ENCODE peak calls at places on chromosomes 12 and 14, in five cellular contexts. One of them, this sample, is unnamed.

GRCh38 chr14:78156196-78156595 is 14.0 kb upstream of the NRXN3 start:
- DNase-seq in H1: no peak
- DNase-seq in HCT116: no peak
- DNase-seq in HepG2: no peak
- DNase-seq in SK-N-SH: no peak
- DNase-seq in this sample: no peak

GRCh38 chr14:104437703-104438102 is 141.9 kb upstream of the C14orf180 start:
- DNase-seq in H1: no peak
- DNase-seq in HCT116: no peak
- DNase-seq in HepG2: no peak
- DNase-seq in SK-N-SH: peak
- DNase-seq in this sample: no peak

GRCh38 chr12:102167821-102168605 is 29.6 kb downstream of the PMCH start:
- DNase-seq in H1: no peak
- DNase-seq in HCT116: no peak
- DNase-seq in HepG2: no peak
- DNase-seq in SK-N-SH: no peak
- DNase-seq in this sample: no peak

GRCh38 chr12:79949098-79949497 is 14.2 kb upstream of the PPP1R12A start:
- DNase-seq in H1: no peak
- DNase-seq in HCT116: no peak
- DNase-seq in HepG2: no peak
- DNase-seq in SK-N-SH: no peak
- DNase-seq in this sample: no peak

GRCh38 chr14:32203928-32204357 is 874 bp upstream of the RNU6-8 start:
- DNase-seq in H1: no peak
- DNase-seq in HCT116: no peak
- DNase-seq in HepG2: peak
- DNase-seq in SK-N-SH: peak
- DNase-seq in this sample: no peak

GRCh38 chr12:113424915-113425823 is 3.0 kb downstream of the SDSL start:
- DNase-seq in H1: peak
- DNase-seq in HCT116: no peak
- DNase-seq in HepG2: peak
- DNase-seq in SK-N-SH: peak
- DNase-seq in this sample: no peak

GRCh38 chr14:61355892-61356325 is 34.5 kb downstream of the PRKCH start:
- DNase-seq in H1: no peak
- DNase-seq in HCT116: peak
- DNase-seq in HepG2: peak
- DNase-seq in SK-N-SH: no peak
- DNase-seq in this sample: peak

GRCh38 chr14:51546603-51547258 is 105.0 kb upstream of the FRMD6 start:
- DNase-seq in H1: no peak
- DNase-seq in HCT116: no peak
- DNase-seq in HepG2: no peak
- DNase-seq in SK-N-SH: no peak
- DNase-seq in this sample: no peak

GRCh38 chr12:54016478-54016964 is 7.7 kb downstream of the HOXC8 start:
- DNase-seq in H1: no peak
- DNase-seq in HCT116: no peak
- DNase-seq in HepG2: no peak
- DNase-seq in SK-N-SH: no peak
- DNase-seq in this sample: peak

GRCh38 chr12:25705256-25705655 is 152.2 kb upstream of the LMNTD1 start:
- DNase-seq in H1: no peak
- DNase-seq in HCT116: no peak
- DNase-seq in HepG2: no peak
- DNase-seq in SK-N-SH: no peak
- DNase-seq in this sample: no peak

GRCh38 chr12:90959538-90960139 is 4.7 kb upstream of the CCER1 start:
- DNase-seq in H1: no peak
- DNase-seq in HCT116: peak
- DNase-seq in HepG2: peak
- DNase-seq in SK-N-SH: peak
- DNase-seq in this sample: peak

GRCh38 chr12:58347188-58347587 is 405.8 kb downstream of the ATP23 start:
- DNase-seq in H1: no peak
- DNase-seq in HCT116: no peak
- DNase-seq in HepG2: no peak
- DNase-seq in SK-N-SH: no peak
- DNase-seq in this sample: no peak

GRCh38 chr14:102781063-102781462 is 3.8 kb downstream of the TRAF3 start:
- DNase-seq in H1: no peak
- DNase-seq in HCT116: no peak
- DNase-seq in HepG2: no peak
- DNase-seq in SK-N-SH: no peak
- DNase-seq in this sample: no peak

GRCh38 chr14:21734457-21735074 is 60.9 kb upstream of the OR4E1 start:
- DNase-seq in H1: no peak
- DNase-seq in HCT116: peak
- DNase-seq in HepG2: peak
- DNase-seq in SK-N-SH: peak
- DNase-seq in this sample: peak

GRCh38 chr12:100830003-100830795 is 35.6 kb downstream of the ANO4 start:
- DNase-seq in H1: no peak
- DNase-seq in HCT116: no peak
- DNase-seq in HepG2: no peak
- DNase-seq in SK-N-SH: no peak
- DNase-seq in this sample: peak

GRCh38 chr12:121062391-121063045 is 23.5 kb upstream of the OASL start:
- DNase-seq in H1: peak
- DNase-seq in HCT116: no peak
- DNase-seq in HepG2: no peak
- DNase-seq in SK-N-SH: no peak
- DNase-seq in this sample: no peak

GRCh38 chr14:73259837-73260236 is 22.5 kb downstream of the PAPLN start:
- DNase-seq in H1: no peak
- DNase-seq in HCT116: no peak
- DNase-seq in HepG2: no peak
- DNase-seq in SK-N-SH: peak
- DNase-seq in this sample: no peak

GRCh38 chr12:23055004-23055403 is 430.0 kb downstream of the ETNK1 start:
- DNase-seq in H1: peak
- DNase-seq in HCT116: peak
- DNase-seq in HepG2: peak
- DNase-seq in SK-N-SH: no peak
- DNase-seq in this sample: peak

GRCh38 chr14:22565391-22565945 is 23.6 kb downstream of the DAD1 start:
- DNase-seq in H1: no peak
- DNase-seq in HCT116: no peak
- DNase-seq in HepG2: no peak
- DNase-seq in SK-N-SH: no peak
- DNase-seq in this sample: no peak

GRCh38 chr14:75147423-75148071 is 20.7 kb upstream of the NEK9 start:
- DNase-seq in H1: peak
- DNase-seq in HCT116: no peak
- DNase-seq in HepG2: peak
- DNase-seq in SK-N-SH: no peak
- DNase-seq in this sample: peak

GRCh38 chr12:111437816-111438454 is 32.2 kb downstream of the SH2B3 start:
- DNase-seq in H1: no peak
- DNase-seq in HCT116: no peak
- DNase-seq in HepG2: no peak
- DNase-seq in SK-N-SH: no peak
- DNase-seq in this sample: no peak

GRCh38 chr12:95574799-95575452 is 23.6 kb upstream of the USP44 start:
- DNase-seq in H1: no peak
- DNase-seq in HCT116: peak
- DNase-seq in HepG2: peak
- DNase-seq in SK-N-SH: peak
- DNase-seq in this sample: peak

GRCh38 chr14:42508209-42508946 is 901.7 kb downstream of the LRFN5 start:
- DNase-seq in H1: no peak
- DNase-seq in HCT116: no peak
- DNase-seq in HepG2: no peak
- DNase-seq in SK-N-SH: no peak
- DNase-seq in this sample: no peak

GRCh38 chr14:31341280-31341679 is 79.1 kb downstream of the HEATR5A start:
- DNase-seq in H1: no peak
- DNase-seq in HCT116: no peak
- DNase-seq in HepG2: no peak
- DNase-seq in SK-N-SH: no peak
- DNase-seq in this sample: no peak

GRCh38 chr12:127729381-127729780 is 537.6 kb upstream of the TMEM132C start:
- DNase-seq in H1: no peak
- DNase-seq in HCT116: no peak
- DNase-seq in HepG2: no peak
- DNase-seq in SK-N-SH: no peak
- DNase-seq in this sample: no peak

GRCh38 chr12:48973084-48973483 is 1.5 kb upstream of the WNT10B start:
- DNase-seq in H1: no peak
- DNase-seq in HCT116: no peak
- DNase-seq in HepG2: no peak
- DNase-seq in SK-N-SH: no peak
- DNase-seq in this sample: no peak

GRCh38 chr12:94262228-94263010 is 114.0 kb downstream of the PLXNC1 start:
- DNase-seq in H1: no peak
- DNase-seq in HCT116: peak
- DNase-seq in HepG2: no peak
- DNase-seq in SK-N-SH: peak
- DNase-seq in this sample: peak

GRCh38 chr14:106488293-106488692 is 961.9 kb downstream of the TMEM121 start:
- DNase-seq in H1: no peak
- DNase-seq in HCT116: no peak
- DNase-seq in HepG2: no peak
- DNase-seq in SK-N-SH: no peak
- DNase-seq in this sample: no peak

GRCh38 chr14:52312872-52313492 is 1.1 kb upstream of the PTGER2 start:
- DNase-seq in H1: no peak
- DNase-seq in HCT116: no peak
- DNase-seq in HepG2: no peak
- DNase-seq in SK-N-SH: no peak
- DNase-seq in this sample: no peak

GRCh38 chr12:88228720-88229119 is 86.6 kb downstream of the TMTC3 start:
- DNase-seq in H1: no peak
- DNase-seq in HCT116: no peak
- DNase-seq in HepG2: no peak
- DNase-seq in SK-N-SH: no peak
- DNase-seq in this sample: no peak

DNA sequence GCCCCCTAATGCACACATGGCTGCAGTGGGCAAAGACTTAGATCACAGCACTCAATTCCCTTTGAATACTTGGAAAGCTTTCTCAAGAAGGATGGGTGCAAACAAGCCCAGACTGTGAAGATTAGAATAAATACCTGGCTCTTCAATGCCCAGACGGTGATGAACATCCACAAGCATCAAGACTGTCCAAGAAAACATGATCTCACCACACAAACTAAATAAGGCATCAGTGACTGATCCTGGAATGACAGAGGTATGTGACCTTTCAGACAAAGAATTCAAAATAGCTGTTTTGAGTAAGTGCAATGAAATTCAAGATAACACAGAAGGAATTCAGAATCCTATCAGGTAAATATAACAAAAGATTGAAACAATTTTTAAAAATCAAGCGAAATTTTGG is 43.8 kb upstream of the ZDHHC17 start:
- DNase-seq in H1: no peak
- DNase-seq in HCT116: no peak
- DNase-seq in HepG2: no peak
- DNase-seq in SK-N-SH: no peak
- DNase-seq in this sample: no peak
- TF ChIP-seq JUND in H1: no peak
- TF ChIP-seq JUND in HCT116: no peak
- TF ChIP-seq JUND in HepG2: no peak
- TF ChIP-seq JUND in SK-N-SH: peak
- TF ChIP-seq JUND in this sample: no peak

DNA sequence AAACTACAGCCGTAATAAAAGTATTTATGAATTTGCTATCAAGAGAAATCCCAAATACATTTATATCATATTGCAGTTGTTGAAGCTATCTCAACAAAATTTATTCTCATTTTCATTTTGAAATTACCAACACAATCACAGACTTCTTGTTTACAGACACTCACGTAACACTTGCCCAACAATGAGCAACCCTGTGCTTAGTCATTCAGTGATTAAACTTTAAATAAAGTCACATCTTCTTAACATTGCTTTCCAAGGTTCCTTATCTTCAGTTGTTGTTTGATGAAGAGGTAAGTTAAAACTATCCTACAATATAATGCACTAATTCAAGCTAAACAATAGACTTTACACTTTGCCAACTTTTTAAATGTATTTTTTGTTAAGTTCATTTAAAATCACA is 601.8 kb downstream of the SLC16A7 start:
- DNase-seq in H1: no peak
- DNase-seq in HCT116: no peak
- DNase-seq in HepG2: no peak
- DNase-seq in SK-N-SH: no peak
- DNase-seq in this sample: no peak
- TF ChIP-seq JUND in H1: no peak
- TF ChIP-seq JUND in HCT116: no peak
- TF ChIP-seq JUND in HepG2: no peak
- TF ChIP-seq JUND in SK-N-SH: no peak
- TF ChIP-seq JUND in this sample: no peak

DNA sequence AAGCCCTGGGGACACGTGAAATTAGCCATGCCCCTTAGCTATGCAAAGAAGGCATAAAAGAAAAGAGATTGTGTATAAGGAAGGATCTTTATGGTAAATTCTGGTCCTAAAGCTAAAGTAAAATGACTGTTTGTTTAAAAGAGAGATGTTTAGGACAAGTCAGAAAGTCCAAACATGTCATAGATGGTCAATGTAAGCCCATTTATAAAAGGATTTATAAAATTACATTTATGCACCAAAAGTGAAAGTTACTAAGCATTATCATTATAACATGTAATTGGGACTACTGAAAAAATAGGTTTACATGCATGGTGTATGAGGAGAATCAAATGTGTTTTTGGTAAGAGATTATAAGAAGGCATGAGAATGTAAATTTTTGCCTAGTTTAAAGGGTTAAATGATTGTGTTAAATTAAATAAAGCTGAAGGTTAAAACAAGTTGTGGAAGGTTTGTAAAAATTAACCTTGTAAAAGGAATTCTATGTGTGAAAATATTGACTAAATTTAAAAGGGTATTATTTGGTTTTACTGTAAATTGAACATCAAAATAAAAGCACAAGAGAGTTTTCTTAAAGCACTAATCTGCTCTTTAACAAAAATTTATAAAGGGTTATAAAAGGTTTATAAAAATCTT is 50.4 kb upstream of the TSPAN8 start:
- DNase-seq in H1: no peak
- DNase-seq in HCT116: peak
- DNase-seq in HepG2: no peak
- DNase-seq in SK-N-SH: no peak
- DNase-seq in this sample: no peak
- TF ChIP-seq JUND in H1: no peak
- TF ChIP-seq JUND in HCT116: no peak
- TF ChIP-seq JUND in HepG2: no peak
- TF ChIP-seq JUND in SK-N-SH: no peak
- TF ChIP-seq JUND in this sample: no peak

DNA sequence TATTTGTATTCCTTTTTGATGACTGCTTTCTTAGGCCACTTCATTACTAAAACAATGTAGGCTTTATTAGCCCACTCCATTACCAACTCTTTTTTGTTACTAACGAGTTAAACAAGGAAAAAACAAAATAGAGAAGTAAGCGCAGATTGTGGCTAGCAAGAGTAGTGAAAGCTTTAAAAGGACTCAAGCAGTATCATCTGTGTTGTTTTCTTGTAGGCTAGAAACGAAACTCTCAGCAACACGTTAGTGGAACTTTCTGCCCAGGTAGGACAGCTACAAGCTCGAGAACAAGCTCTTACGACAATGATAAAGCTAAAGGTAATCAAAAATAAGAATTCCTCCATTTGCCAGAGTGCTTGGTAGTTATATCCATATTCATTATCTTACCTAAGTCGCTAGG is 11.1 kb downstream of the CCDC62 start:
- DNase-seq in H1: no peak
- DNase-seq in HCT116: no peak
- DNase-seq in HepG2: no peak
- DNase-seq in SK-N-SH: no peak
- DNase-seq in this sample: no peak
- TF ChIP-seq JUND in H1: no peak
- TF ChIP-seq JUND in HCT116: no peak
- TF ChIP-seq JUND in HepG2: no peak
- TF ChIP-seq JUND in SK-N-SH: no peak
- TF ChIP-seq JUND in this sample: no peak